ENCODE peak calls at places on chromosomes 11 and 22, in ten cellular contexts. F is WTC11; I is cardiac septum; N is stimulated activated CD8-positive, alpha-beta memory T cell treated with anti-CD3 and anti-CD28 coated beads, Interleukin-15, amount 100 ng/mL, for 1 hour; S is ELR; A is nephron progenitor cell; Q is GM23248; W is stimulated activated CD4-positive, alpha-beta T cell treated with anti-CD3 and anti-CD28 coated beads, Interleukin-2, amount 100 ng/mL, for 24 hours; K is neuronal stem cell; G is substantia nigra. C is an unnamed sample.

GRCh38 chr11:17391493-17392355 is 3.3 kb upstream of the KCNJ11 start:
- DNase-seq in F (no peak), I (no peak), N (no peak), S (no peak), A (no peak), Q (no peak), W (no peak), K (no peak), G (no peak), C (no peak)

GRCh38 chr22:22753526-22754267 is 109.3 kb downstream of the GGTLC2 start:
- DNase-seq in F (peak; percentile 83), I (no peak), N (peak; percentile 61), S (peak; percentile 50), A (peak; percentile 73), Q (peak; percentile 56), W (peak; percentile 76), K (peak; percentile 31), G (no peak), C (peak; percentile 70)

GRCh38 chr11:72179049-72179803 is 12.7 kb upstream of the FOLR1 start:
- DNase-seq in F (no peak), I (no peak), N (no peak), S (no peak), A (no peak), Q (no peak), W (no peak), K (no peak), G (no peak), C (no peak)

GRCh38 chr22:46088541-46089311 is 61.6 kb upstream of the PPARA start:
- DNase-seq in F (no peak), I (peak; percentile 79), N (no peak), S (peak; percentile 92), A (no peak), Q (peak; percentile 91), W (no peak), K (no peak), G (no peak), C (peak; percentile 86)

GRCh38 chr22:41197046-41197807 is 7.9 kb upstream of the L3MBTL2 start:
- DNase-seq in F (peak; percentile 86), I (peak; percentile 92), N (peak; percentile 61), S (peak; percentile 82), A (peak; percentile 92), Q (peak; percentile 87), W (peak; percentile 89), K (peak; percentile 77), G (peak; percentile 83), C (peak; percentile 90)

GRCh38 chr11:121311373-121311772 is 18.8 kb downstream of the SC5D start:
- DNase-seq in F (no peak), I (no peak), N (no peak), S (no peak), A (no peak), Q (no peak), W (no peak), K (no peak), G (no peak), C (no peak)

GRCh38 chr11:121544956-121545355 is 92.2 kb upstream of the SORL1-AS1 start:
- DNase-seq in F (no peak), I (no peak), N (no peak), S (no peak), A (no peak), Q (no peak), W (peak; percentile 19), K (no peak), G (no peak), C (no peak)

GRCh38 chr11:46348986-46349401 is 1.7 kb downstream of the DGKZ start:
- DNase-seq in F (no peak), I (no peak), N (no peak), S (no peak), A (no peak), Q (no peak), W (peak; percentile 66), K (no peak), G (no peak), C (no peak)

GRCh38 chr22:49992921-49993648 is 19.5 kb downstream of the IL17REL start:
- DNase-seq in F (peak; percentile 72), I (peak; percentile 84), N (peak; percentile 40), S (peak; percentile 71), A (peak; percentile 54), Q (peak; percentile 74), W (peak; percentile 80), K (no peak), G (peak; percentile 91), C (no peak)

GRCh38 chr11:88194990-88195389 is 19.7 kb upstream of the RAB38 start:
- DNase-seq in F (no peak), I (no peak), N (no peak), S (no peak), A (no peak), Q (no peak), W (no peak), K (no peak), G (no peak), C (no peak)

GRCh38 chr22:20819471-20819870 is 39.1 kb downstream of the PI4KA start:
- DNase-seq in F (no peak), I (no peak), N (no peak), S (no peak), A (no peak), Q (no peak), W (no peak), K (no peak), G (no peak), C (no peak)

GRCh38 chr22:28299760-28300159 is 379.9 kb downstream of the TTC28 start:
- DNase-seq in F (no peak), I (no peak), N (no peak), S (no peak), A (no peak), Q (peak; percentile 46), W (no peak), K (no peak), G (no peak), C (no peak)

GRCh38 chr11:27216268-27217149 is 146.5 kb downstream of the CCDC34 start:
- DNase-seq in F (no peak), I (no peak), N (no peak), S (no peak), A (no peak), Q (peak; percentile 43), W (no peak), K (no peak), G (no peak), C (no peak)

GRCh38 chr11:118846181-118846946 is 37.3 kb upstream of the CXCR5 start:
- DNase-seq in F (peak; percentile 60), I (no peak), N (no peak), S (no peak), A (peak; percentile 7), Q (no peak), W (no peak), K (no peak), G (no peak), C (no peak)

GRCh38 chr11:65026810-65027209 is 429 bp upstream of the SNX15 start:
- DNase-seq in F (no peak), I (no peak), N (no peak), S (peak; percentile 68), A (no peak), Q (peak; percentile 72), W (no peak), K (no peak), G (no peak), C (no peak)

GRCh38 chr22:33921576-33922181 is 1.4 kb upstream of the LARGE1 start:
- DNase-seq in F (peak; percentile 88), I (peak; percentile 77), N (no peak), S (no peak), A (peak; percentile 87), Q (peak; percentile 76), W (peak; percentile 38), K (peak; percentile 86), G (peak; percentile 45), C (peak; percentile 79)

GRCh38 chr11:113722221-113722620 is 16.1 kb upstream of the TMPRSS5 start:
- DNase-seq in F (no peak), I (no peak), N (no peak), S (no peak), A (no peak), Q (no peak), W (no peak), K (no peak), G (no peak), C (no peak)

GRCh38 chr11:24760681-24761080 is 263.8 kb downstream of the LUZP2 start:
- DNase-seq in F (no peak), I (no peak), N (no peak), S (peak; percentile 35), A (no peak), Q (no peak), W (no peak), K (no peak), G (no peak), C (no peak)

C was measured in coronary artery.